ENCODE peak calls at places on chromosomes 6 and 20, in six cellular contexts. M, V, S, L, D and O are unnamed samples.

GRCh38 chr20:64236137-64237088 is 19.1 kb upstream of the PCMTD2 start:
- DNase-seq in M (no peak), L (no peak), S (no peak), D (no peak), V (no peak), O (no peak)

GRCh38 chr6:4055420-4056041 is 23.4 kb downstream of the FAM217A start:
- DNase-seq in D (no peak), V (no peak), L (no peak), M (peak), S (peak), O (peak)

GRCh38 chr20:48962976-48963730 is 41.6 kb downstream of the ARFGEF2 start:
- DNase-seq in D (no peak), V (no peak), S (peak), M (no peak), L (no peak), O (no peak)

GRCh38 chr20:62821726-62822210 is 4.9 kb downstream of the COL9A3 start:
- DNase-seq in S (no peak), V (no peak), L (no peak), M (no peak), D (no peak), O (no peak)

GRCh38 chr6:31652925-31653724 is 664 bp upstream of the BAG6 start:
- DNase-seq in V (no peak), S (peak), L (peak), M (no peak), D (peak), O (no peak)

GRCh38 chr6:90436403-90436802 is 139.8 kb upstream of the BACH2 start:
- DNase-seq in S (no peak), D (no peak), V (no peak), L (no peak), M (no peak), O (no peak)

GRCh38 chr6:12507641-12508040 is 208.9 kb upstream of the PHACTR1 start:
- DNase-seq in M (no peak), V (no peak), L (no peak), D (no peak), S (no peak), O (no peak)

GRCh38 chr20:33919653-33920052 is 74.1 kb upstream of the RALY start:
- DNase-seq in L (no peak), M (no peak), D (no peak), V (no peak), S (no peak), O (no peak)

GRCh38 chr20:12928755-12929401 is 79.9 kb upstream of the SPTLC3 start:
- DNase-seq in V (no peak), M (peak), D (no peak), S (peak), L (no peak), O (no peak)

GRCh38 chr6:139590206-139590605 is 215.8 kb upstream of the CITED2 start:
- DNase-seq in D (no peak), M (no peak), S (no peak), L (no peak), V (no peak), O (no peak)

GRCh38 chr6:107418118-107418517 is 41.2 kb downstream of the PDSS2 start:
- DNase-seq in L (peak), S (peak), D (no peak), V (no peak), M (peak), O (peak)

GRCh38 chr6:166307082-166307980 is 861 bp downstream of the PRR18 start:
- DNase-seq in M (no peak), D (peak), L (peak), S (peak), V (peak), O (no peak)

GRCh38 chr6:39357998-39358686 is 35.6 kb upstream of the KCNK16 start:
- DNase-seq in D (no peak), M (peak), V (no peak), L (peak), S (peak), O (no peak)

GRCh38 chr6:131828080-131828479 is 20.3 kb downstream of the ENPP1 start:
- DNase-seq in S (peak), V (no peak), L (no peak), D (no peak), M (peak), O (peak)

GRCh38 chr20:45410887-45411286 is 2.8 kb downstream of the DBNDD2 start:
- DNase-seq in V (no peak), L (no peak), D (no peak), S (no peak), M (no peak), O (no peak)

GRCh38 chr20:35463455-35464300 is 8.3 kb downstream of the CEP250 start:
- DNase-seq in S (peak), L (peak), D (peak), M (peak), V (peak), O (peak)

GRCh38 chr6:110329729-110330436 is 28.3 kb downstream of the METTL24 start:
- DNase-seq in V (no peak), S (peak), D (no peak), L (no peak), M (peak), O (no peak)
- H3K4ac ChIP-seq in V (no peak), S (peak), D (no peak), L (no peak), M (peak), O (peak)

GRCh38 chr6:24766685-24767462 is 7.9 kb upstream of the GMNN start:
- DNase-seq in M (peak), L (no peak), S (peak), D (no peak), V (no peak), O (no peak)
- H4K91ac ChIP-seq in M (no peak), L (no peak), S (no peak), D (no peak), V (no peak), O (no peak)

GRCh38 chr6:27892596-27893058 is 19.6 kb downstream of the OR2B2 start:
- DNase-seq in D (no peak), L (no peak), V (no peak), M (peak), S (no peak), O (no peak)
- H3K4ac ChIP-seq in D (no peak), L (no peak), V (no peak), M (peak), S (no peak), O (no peak)

DNA sequence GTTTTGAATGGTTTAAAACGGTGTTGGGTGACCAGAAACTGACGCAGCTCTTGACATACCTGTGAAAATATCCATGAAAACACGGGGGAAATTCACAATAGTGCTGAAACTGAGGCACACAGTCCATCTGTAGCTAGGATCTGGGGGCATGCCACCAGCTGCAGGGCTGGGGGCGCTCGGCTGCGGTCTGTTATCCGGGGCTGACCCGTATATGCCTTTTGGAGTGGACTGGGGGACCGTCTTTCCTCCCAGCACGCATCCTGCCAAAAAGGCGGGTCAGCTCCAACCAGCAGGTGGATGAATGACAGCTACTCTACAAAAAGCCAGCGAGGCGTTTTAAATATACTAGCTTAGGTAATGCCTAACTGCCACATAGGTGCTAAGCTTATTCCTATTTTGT is 729.8 kb downstream of the QKI start:
- DNase-seq in V (no peak), M (no peak), S (no peak), D (no peak), L (no peak), O (no peak)
- H4K91ac ChIP-seq in V (no peak), M (no peak), S (no peak), D (no peak), L (no peak), O (no peak)

DNA sequence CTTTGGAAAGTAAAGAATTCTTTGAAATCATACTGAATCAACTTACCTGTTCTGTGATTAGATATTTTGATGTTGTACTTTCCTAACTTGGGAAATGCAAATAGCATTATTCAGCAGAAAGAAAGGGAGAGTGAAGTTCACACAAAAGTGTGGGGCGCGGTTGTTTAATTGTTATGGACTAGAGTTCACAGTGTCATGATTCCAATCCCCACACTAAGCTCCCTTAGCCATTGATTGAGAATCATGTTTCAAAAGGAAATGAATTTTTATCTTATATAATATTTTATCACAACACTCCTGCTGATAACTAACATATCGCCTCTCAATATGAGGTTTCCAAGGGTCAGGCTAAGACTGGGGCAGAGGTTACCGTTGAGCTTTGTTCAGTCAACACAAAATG is 3.0 kb upstream of the GSTA5 start:
- DNase-seq in S (no peak), L (no peak), D (no peak), M (no peak), V (no peak), O (no peak)
- H3K4ac ChIP-seq in S (no peak), L (no peak), D (no peak), M (no peak), V (no peak), O (no peak)

GRCh38 chr6:142455957-142456589 is 154.3 kb downstream of the ADGRG6 start:
- DNase-seq in S (no peak), V (no peak), D (no peak), M (no peak), L (no peak), O (no peak)
- H4K91ac ChIP-seq in S (no peak), V (no peak), D (no peak), M (no peak), L (no peak), O (no peak)

GRCh38 chr6:54847799-54848597 is 1.4 kb downstream of the FAM83B start:
- DNase-seq in D (no peak), S (peak), M (peak), L (no peak), V (no peak), O (peak)
- H3K4ac ChIP-seq in D (no peak), S (no peak), M (no peak), L (no peak), V (no peak), O (peak)

DNA sequence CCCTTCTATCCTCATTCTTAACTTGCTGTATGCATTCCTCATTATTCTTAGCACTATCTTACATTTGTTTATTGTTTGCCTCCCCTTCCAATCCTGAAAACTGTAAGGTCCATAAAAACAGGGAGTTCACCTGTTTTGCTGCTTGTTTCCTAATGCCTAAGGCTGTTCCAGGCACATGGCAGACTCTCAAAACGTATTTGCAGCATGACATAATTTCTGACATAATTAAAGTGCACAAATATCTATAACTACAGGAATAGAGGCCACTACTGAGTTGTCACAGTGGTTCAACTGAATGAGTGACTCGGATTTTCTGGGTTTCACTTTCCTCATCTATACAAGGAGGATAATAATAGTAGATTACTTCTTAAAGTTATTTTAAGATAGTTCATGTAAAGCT is 83.0 kb downstream of the HFE start:
- DNase-seq in S (no peak), M (no peak), V (no peak), D (no peak), L (no peak), O (peak)
- H4K91ac ChIP-seq in S (no peak), M (no peak), V (no peak), D (no peak), L (no peak), O (no peak)

DNA sequence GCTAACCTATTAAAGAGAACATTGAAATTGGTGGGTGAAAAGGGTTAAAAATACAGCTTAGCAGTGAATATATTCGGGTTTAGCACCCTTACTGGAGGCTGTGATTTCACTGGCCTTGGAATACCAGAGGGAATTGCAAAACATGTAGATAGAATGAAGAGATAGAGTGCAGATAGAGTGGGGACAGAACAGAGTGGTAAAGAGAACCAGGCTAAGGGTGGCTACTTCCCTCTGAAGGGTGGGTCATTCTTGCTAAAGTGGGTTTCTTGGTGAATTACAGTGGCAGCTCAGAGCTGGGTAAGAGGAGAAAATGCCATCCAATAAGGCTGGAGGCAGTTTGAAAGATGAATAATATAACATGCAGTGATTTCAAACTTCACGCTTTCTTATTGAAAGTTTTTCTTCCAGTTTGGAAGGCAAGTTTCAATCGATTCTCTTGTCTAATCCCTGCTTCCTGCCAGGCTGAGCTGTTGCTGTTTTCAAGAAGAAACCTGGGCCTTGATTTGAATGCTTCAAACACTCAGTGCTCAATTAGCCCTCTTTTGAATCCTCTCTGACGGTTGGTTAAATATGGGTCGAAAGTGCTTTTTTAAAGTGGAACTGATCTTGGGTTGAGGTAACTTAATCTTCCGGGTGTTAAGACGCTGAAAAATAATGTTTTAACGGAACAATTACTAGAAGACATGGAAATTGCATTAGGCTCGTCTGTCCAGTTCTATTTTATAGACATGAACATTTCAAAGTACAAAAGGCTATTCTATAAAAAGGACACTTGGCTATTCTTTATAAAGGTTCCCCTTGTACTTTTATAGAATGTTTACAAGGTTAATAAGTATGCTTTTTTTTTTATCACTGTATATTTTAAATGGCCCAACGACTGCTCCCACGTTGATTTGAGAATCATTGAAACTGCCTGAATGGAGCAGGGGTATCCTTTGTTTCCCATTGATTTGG is 203.3 kb downstream of the BCAS1 start:
- DNase-seq in L (no peak), S (peak), V (no peak), D (no peak), M (no peak), O (no peak)
- H3K4ac ChIP-seq in L (no peak), S (peak), V (no peak), D (no peak), M (peak), O (no peak)